ENCODE peak calls at places on chromosomes 16 and 17, in five cellular contexts. G is PC-9, A is mammary epithelial cell, V is astrocyte, C is heart right ventricle. B is an unnamed sample.

GRCh38 chr17:6772016-6772415 is 4.0 kb upstream of the FBXO39 start:
- DNase-seq in G (peak), A (no peak), C (no peak), V (no peak), B (no peak)

GRCh38 chr17:8831234-8831849 is 32.2 kb upstream of the MFSD6L start:
- DNase-seq in V (no peak), C (no peak), G (no peak), A (no peak), B (no peak)

GRCh38 chr17:40072481-40073346 is 9.9 kb downstream of the THRA start:
- DNase-seq in G (no peak), A (no peak), C (no peak), V (no peak), B (no peak)

GRCh38 chr16:16183562-16183961 is 39.7 kb downstream of the ABCC6 start:
- DNase-seq in A (no peak), C (no peak), G (no peak), V (no peak), B (no peak)

GRCh38 chr16:86557587-86557986 is 2.6 kb upstream of the MTHFSD start:
- DNase-seq in G (no peak), C (no peak), A (no peak), V (no peak), B (no peak)

GRCh38 chr17:74156878-74157277 is 46.6 kb upstream of the RPL38 start:
- DNase-seq in A (no peak), G (no peak), V (no peak), C (no peak), B (no peak)

GRCh38 chr16:86579268-86580062 is 1.1 kb downstream of the FOXL1 start:
- DNase-seq in V (no peak), A (no peak), C (peak), G (no peak), B (no peak)

GRCh38 chr17:28950017-28950751 is 1.1 kb downstream of the PHF12 start:
- DNase-seq in G (no peak), V (peak), A (peak), C (peak), B (no peak)

GRCh38 chr17:31060814-31061550 is 33.8 kb upstream of the NF1 start:
- DNase-seq in C (no peak), G (no peak), V (no peak), A (no peak), B (no peak)

GRCh38 chr17:68322630-68323029 is 31.3 kb downstream of the ARSG start:
- DNase-seq in C (no peak), G (no peak), A (no peak), V (no peak), B (no peak)

GRCh38 chr17:48439875-48440505 is 10.0 kb upstream of the SKAP1 start:
- DNase-seq in A (no peak), C (no peak), G (no peak), V (no peak), B (no peak)

GRCh38 chr17:66975614-66976378 is 11.3 kb downstream of the CACNG4 start:
- DNase-seq in V (no peak), G (no peak), C (peak), A (peak), B (peak)

GRCh38 chr17:29844339-29845048 is 85.5 kb downstream of the SSH2 start:
- DNase-seq in V (no peak), C (no peak), A (no peak), G (no peak), B (no peak)

GRCh38 chr17:1961187-1961586 is 63.9 kb downstream of the RTN4RL1 start:
- DNase-seq in C (no peak), G (no peak), V (no peak), A (no peak), B (no peak)

GRCh38 chr16:11612110-11612981 is 25.6 kb upstream of the LITAF start:
- DNase-seq in C (no peak), A (peak), V (no peak), G (peak), B (peak)

DNA sequence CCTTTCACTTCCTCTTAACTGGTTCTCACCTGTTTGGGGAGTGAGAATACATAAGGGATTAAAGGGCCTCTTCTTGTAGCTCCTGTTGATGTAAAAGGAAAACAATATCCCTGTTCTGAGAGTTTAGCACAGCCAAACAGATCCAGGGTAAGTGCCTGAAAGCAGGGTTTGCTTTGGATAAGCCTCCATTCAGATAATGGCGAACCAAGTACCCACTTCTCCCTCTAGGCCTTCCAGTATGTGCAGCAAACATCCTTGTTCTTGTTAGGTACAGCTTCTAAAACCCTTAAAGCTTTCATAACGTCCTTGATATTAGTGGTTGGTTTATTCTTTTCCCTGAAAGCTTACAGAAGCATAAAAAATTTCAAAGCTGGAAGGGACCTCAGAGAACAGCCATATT is 130.6 kb upstream of the DNAH9 start:
- DNase-seq in A (no peak), V (no peak), G (no peak), C (no peak), B (no peak)
- TF ChIP-seq CTCF in A (no peak), V (no peak), G (no peak), C (no peak), B (no peak)

GRCh38 chr16:67669499-67670101 is 3.0 kb downstream of the C16orf86 start:
- DNase-seq in C (no peak), A (no peak), G (no peak), V (no peak), B (no peak)

GRCh38 chr16:67667434-67667816 is 811 bp downstream of the C16orf86 start:
- DNase-seq in A (no peak), V (no peak), C (no peak), G (no peak), B (no peak)

GRCh38 chr16:67667817-67668494 is 1.3 kb downstream of the C16orf86 start:
- DNase-seq in C (peak), G (peak), A (peak), V (peak), B (peak)

GRCh38 chr16:67666538-67667433 is at the start of the genes C16orf86 and ENKD1:
- DNase-seq in C (peak), V (peak), A (peak), G (peak), B (peak)

GRCh38 chr16:67668495-67669157 is 2.0 kb downstream of the C16orf86 start:
- DNase-seq in A (no peak), V (no peak), G (no peak), C (peak), B (no peak)
- TF ChIP-seq CTCF in A (peak), V (peak), G (no peak), C (no peak), B (peak)

DNA sequence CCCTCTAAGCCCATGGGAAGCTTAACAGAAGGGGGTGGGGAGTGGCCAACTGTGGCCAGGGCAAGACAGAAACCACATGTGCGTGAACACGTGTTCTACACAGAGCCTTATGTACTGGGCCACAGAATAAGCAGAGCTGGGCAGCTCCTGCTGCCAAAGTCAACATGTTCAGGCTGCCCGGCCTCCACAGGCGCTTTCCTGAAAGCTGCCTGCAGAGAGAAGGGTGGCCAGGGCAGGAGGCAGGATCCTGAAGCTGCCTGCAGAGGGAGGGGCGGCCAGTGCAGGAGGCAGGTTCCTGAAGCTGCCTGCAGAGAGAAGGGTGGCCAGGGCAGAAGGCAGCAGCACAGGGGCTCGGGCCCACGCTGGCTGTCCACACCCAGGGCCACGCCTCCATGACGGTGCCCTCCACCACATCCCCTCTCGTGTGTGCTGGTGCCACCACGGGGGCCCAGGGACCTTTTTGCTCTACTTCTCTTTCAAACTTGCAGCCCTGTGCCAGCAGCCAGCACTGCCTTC is 79.5 kb downstream of the ANKRD11 start:
- DNase-seq in C (peak), V (peak), A (peak), G (no peak), B (peak)
- TF ChIP-seq CTCF in C (no peak), V (no peak), A (peak), G (no peak), B (peak)

DNA sequence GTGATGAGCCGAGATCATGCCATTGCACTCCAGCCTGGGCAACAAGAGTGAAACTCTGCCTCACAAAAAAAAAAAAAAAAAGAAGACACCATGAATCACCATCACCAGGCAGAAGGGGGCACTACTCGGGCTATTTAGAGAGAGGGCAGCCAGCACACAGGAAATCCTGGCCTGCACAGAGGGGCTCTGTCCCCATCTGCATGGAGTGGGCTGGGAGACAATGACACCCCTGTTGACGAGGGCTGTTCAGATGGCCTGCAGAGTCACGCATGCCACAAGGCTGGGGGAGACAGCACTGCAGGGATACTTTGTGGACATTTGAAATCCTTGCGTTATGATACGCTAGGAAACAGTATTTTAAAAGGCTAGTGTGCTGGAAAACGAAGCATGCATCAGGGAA is 48.3 kb downstream of the CUEDC1 start:
- DNase-seq in G (no peak), A (no peak), V (no peak), C (no peak), B (no peak)
- TF ChIP-seq CTCF in G (no peak), A (peak), V (peak), C (no peak), B (no peak)

DNA sequence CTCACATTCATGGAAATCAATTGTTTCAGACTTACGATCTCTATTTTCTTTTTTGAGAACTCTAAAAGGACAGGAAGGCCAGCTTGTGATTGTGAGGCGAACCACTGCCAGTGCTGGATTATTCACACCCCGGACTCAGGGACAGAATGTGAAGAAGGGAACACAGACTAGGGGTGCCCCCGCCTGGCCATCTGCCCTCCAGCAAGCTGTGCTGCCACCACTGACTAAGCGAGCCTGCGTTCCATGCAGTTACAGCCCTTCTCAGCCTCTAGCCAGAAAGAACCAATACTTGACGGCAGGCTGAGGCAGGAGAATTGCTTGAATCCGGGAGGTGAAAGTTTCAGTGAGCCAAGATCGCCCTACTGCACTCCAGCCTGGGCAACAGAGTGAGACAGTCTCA is 2.8 kb downstream of the HAGH start:
- DNase-seq in A (peak), C (no peak), G (no peak), V (peak), B (peak)
- TF ChIP-seq CTCF in A (peak), C (no peak), G (no peak), V (peak), B (peak)

GRCh38 chr16:49504023-49504364 is 130.4 kb downstream of the C16orf78 start:
- DNase-seq in G (no peak), V (no peak), C (no peak), A (no peak), B (no peak)
- TF ChIP-seq CTCF in G (no peak), V (no peak), C (no peak), A (no peak), B (no peak)

B was measured in epithelial cell of esophagus.